ENCODE peak calls at places on chromosomes 3 and 15, in seven cellular contexts. G is PC-3, U is right cardiac atrium, F is aorta, E is hepatocyte, T is mesendoderm, X is cardiac muscle cell. H is an unnamed sample.

GRCh38 chr3:149067792-149068352 is 18.5 kb downstream of the HLTF start:
- DNase-seq in G (no peak), E (no peak), U (no peak), F (no peak), T (no peak), X (no peak), H (no peak)

GRCh38 chr3:12005951-12006625 is 1.9 kb downstream of the SYN2 start:
- DNase-seq in T (no peak), E (no peak), F (no peak), G (no peak), U (no peak), X (no peak), H (no peak)

GRCh38 chr3:134211797-134212196 is 38.9 kb downstream of the RYK start:
- DNase-seq in G (peak; percentile 59), U (peak; percentile 58), F (no peak), X (peak; percentile 81), E (peak; percentile 69), T (peak; percentile 70), H (no peak)

GRCh38 chr15:88426304-88426703 is 40.9 kb downstream of the MRPL46 start:
- DNase-seq in G (no peak), U (no peak), T (no peak), F (no peak), X (no peak), E (no peak), H (no peak)

GRCh38 chr15:32739522-32739921 is 21.7 kb downstream of the GREM1 start:
- DNase-seq in T (no peak), G (no peak), F (no peak), X (no peak), E (no peak), U (no peak), H (no peak)

GRCh38 chr3:130480736-130481135 is 36.2 kb upstream of the COL6A6 start:
- DNase-seq in F (no peak), X (peak; percentile 41), E (peak; percentile 71), T (peak; percentile 92), G (peak; percentile 48), U (peak; percentile 52), H (peak; percentile 31)

GRCh38 chr3:138460536-138461205 is 26.3 kb downstream of the ESYT3 start:
- DNase-seq in F (peak; percentile 27), T (no peak), U (no peak), G (no peak), X (no peak), E (peak; percentile 3), H (no peak)

GRCh38 chr3:159364511-159364910 is 562.7 kb downstream of the MFSD1 start:
- DNase-seq in T (no peak), U (no peak), G (no peak), E (no peak), X (no peak), F (no peak), H (no peak)

GRCh38 chr3:88031543-88032148 is 27.2 kb downstream of the CGGBP1 start:
- DNase-seq in F (no peak), G (peak; percentile 49), U (no peak), X (no peak), T (no peak), E (no peak), H (no peak)

GRCh38 chr3:196629234-196629633 is 10.3 kb upstream of the NRROS start:
- DNase-seq in E (no peak), F (no peak), G (no peak), U (no peak), X (no peak), T (no peak), H (no peak)

GRCh38 chr3:49362579-49362978 is 4.4 kb upstream of the GPX1 start:
- DNase-seq in G (no peak), F (no peak), X (no peak), E (no peak), U (no peak), T (no peak), H (no peak)

GRCh38 chr15:45703670-45704328 is 69.0 kb downstream of the SQOR start:
- DNase-seq in U (no peak), G (no peak), E (peak; percentile 31), X (no peak), F (no peak), T (peak; percentile 74), H (no peak)

GRCh38 chr3:23953523-23953922 is 8.4 kb downstream of the NR1D2 start:
- DNase-seq in E (no peak), F (no peak), G (no peak), U (no peak), T (peak; percentile 81), X (no peak), H (no peak)

GRCh38 chr3:14664170-14664569 is 10.8 kb upstream of the C3orf20 start:
- DNase-seq in G (no peak), E (no peak), F (no peak), X (no peak), U (no peak), T (no peak), H (no peak)

GRCh38 chr3:108125550-108126071 is 34.8 kb upstream of the CD47 start:
- DNase-seq in X (no peak), E (no peak), T (no peak), F (no peak), U (peak; percentile 43), G (no peak), H (no peak)

GRCh38 chr3:28989646-28990089 is 291.2 kb upstream of the RBMS3 start:
- DNase-seq in G (peak; percentile 22), U (no peak), T (no peak), E (no peak), F (no peak), X (no peak), H (no peak)

GRCh38 chr15:85556618-85556895 is 176.2 kb downstream of the AKAP13 start:
- DNase-seq in T (no peak), X (no peak), E (no peak), F (no peak), G (no peak), U (no peak), H (no peak)

DNA sequence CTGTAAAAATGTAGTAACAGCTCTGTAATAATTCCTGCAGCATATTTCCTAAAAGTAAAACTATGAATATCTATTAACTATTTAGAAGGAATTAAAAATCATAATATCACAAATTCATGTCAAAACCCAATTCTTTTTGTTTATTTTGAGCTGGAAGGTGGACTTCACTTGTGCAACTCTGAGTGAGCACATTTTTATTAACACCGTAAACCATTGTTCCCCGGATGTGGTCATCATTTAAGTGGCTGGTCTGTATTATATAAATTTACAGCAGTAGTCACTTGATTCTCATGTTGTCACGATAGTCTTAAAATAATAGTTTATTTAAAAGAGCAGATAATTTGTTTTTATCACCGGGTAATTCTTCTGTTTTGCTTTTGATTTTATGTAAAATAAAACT is 43.0 kb upstream of the UTS2B start:
- DNase-seq in E (no peak), G (peak; percentile 60), F (no peak), U (no peak), T (no peak), X (no peak), H (no peak)
- H3K4me1 ChIP-seq in E (no peaks in the 10 kb centered on the region), G (peaks cover 42% of the 10 kb centered on the region), F (no peaks in the 10 kb centered on the region), U (no peaks in the 10 kb centered on the region), T (peaks cover 1% of the 10 kb centered on the region), X (peaks cover 6% of the 10 kb centered on the region), H (peaks cover 3% of the 10 kb centered on the region)

GRCh38 chr15:101232677-101233076 is 19.2 kb downstream of the CHSY1 start:
- DNase-seq in X (peak; percentile 38), T (peak; percentile 19), F (no peak), U (no peak), E (no peak), G (no peak), H (no peak)
- H3K4me3 ChIP-seq in X (no peak overlapping the region), T (no peak overlapping the region), F (no peak overlapping the region), U (no peak overlapping the region), E (no peak overlapping the region), G (no peak overlapping the region), H (no peak overlapping the region)

DNA sequence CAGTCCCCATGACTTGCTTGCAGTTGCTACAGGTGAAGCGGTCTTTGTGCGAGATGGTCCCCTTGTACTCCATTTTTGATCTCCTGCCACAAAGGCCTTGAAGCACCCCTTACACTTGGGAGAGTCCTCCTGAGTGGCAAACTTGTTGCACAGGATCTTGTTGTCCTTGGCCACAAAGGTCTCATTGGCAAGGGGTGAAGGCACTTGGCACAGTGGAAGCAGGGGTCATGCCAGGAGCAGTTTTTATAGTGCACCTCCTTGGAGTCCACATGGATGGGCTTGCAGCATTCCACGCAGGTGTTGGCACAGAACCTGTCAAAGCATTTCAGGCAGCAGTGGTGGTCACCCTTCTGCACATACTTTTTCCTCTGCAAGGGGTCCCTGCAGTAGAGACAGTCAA is 20.3 kb upstream of the SEC62 start:
- DNase-seq in E (no peak), F (no peak), G (no peak), U (no peak), T (no peak), X (no peak), H (no peak)
- H3K4me1 ChIP-seq in E (no peaks in the 10 kb centered on the region), F (no peaks in the 10 kb centered on the region), G (no peaks in the 10 kb centered on the region), U (no peaks in the 10 kb centered on the region), T (no peaks in the 10 kb centered on the region), X (peaks cover 14% of the 10 kb centered on the region), H (no peaks in the 10 kb centered on the region)

GRCh38 chr3:63950698-63951097 is 38.5 kb upstream of the SCAANT1 start:
- DNase-seq in E (no peak), X (no peak), G (no peak), U (no peak), F (no peak), T (no peak), H (no peak)

GRCh38 chr3:63954182-63954581 is 42.0 kb upstream of the SCAANT1 start:
- DNase-seq in F (no peak), U (no peak), E (no peak), T (no peak), G (no peak), X (no peak), H (no peak)

GRCh38 chr3:63951901-63952594 is 39.9 kb upstream of the SCAANT1 start:
- DNase-seq in F (no peak), T (no peak), G (no peak), X (no peak), U (no peak), E (no peak), H (no peak)

GRCh38 chr3:63948995-63949394 is 36.8 kb upstream of the SCAANT1 start:
- DNase-seq in U (no peak), T (no peak), X (no peak), F (no peak), E (no peak), G (no peak), H (no peak)

DNA sequence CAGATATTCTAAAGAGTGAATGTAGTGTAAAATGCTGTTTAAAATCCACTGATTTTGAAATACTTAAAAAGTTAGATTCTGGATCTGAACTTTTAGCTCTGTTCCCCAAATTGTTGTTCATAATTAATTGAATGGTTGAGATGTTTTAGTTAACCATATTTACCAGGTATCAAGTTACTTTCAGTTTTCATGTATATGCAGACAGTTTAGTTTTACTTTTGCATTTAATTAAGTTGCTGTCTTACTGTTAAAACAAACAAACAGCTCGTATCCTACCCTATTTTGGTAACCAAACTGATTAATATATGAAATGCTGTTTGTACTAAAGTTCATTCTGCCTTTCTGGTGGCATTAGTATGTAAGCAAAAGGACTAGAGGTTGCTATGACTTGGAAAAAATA is 39.3 kb upstream of the SCAANT1 start:
- DNase-seq in G (no peak), E (no peak), X (no peak), T (no peak), F (no peak), U (no peak), H (no peak)
- H3K4me3 ChIP-seq in G (no peak overlapping the region), E (no peak overlapping the region), X (no peak overlapping the region), T (no peak overlapping the region), F (no peak overlapping the region), U (no peak overlapping the region), H (no peak overlapping the region)